ENCODE peak calls at places on chromosomes 11 and 22, in five cellular contexts. T is activated naive CD8-positive, alpha-beta T cell treated with anti-CD3 and anti-CD28 coated beads for 36 hours; K is T-helper 2 cell; V is activated gamma-delta T cell treated with anti-CD3 and anti-CD28 coated beads, Interleukin-2, amount 50 U/mL, for 16 hours; U is renal cortical epithelial cell. G is an unnamed sample.
A peak's percentile ranks its signal among the peaks of the same experiment; 100 is the strongest.

GRCh38 chr22:23279781-23280180 is 99.5 kb downstream of the BCR start:
- DNase-seq in T (no peak), K (no peak), V (no peak), U (no peak), G (peak; percentile 51)

GRCh38 chr11:2412323-2412722 is 11.8 kb downstream of the TSSC4 start:
- DNase-seq in T (no peak), K (no peak), V (no peak), U (no peak), G (no peak)

GRCh38 chr11:61955031-61955415 is 4.9 kb downstream of the BEST1 start:
- DNase-seq in T (no peak), K (no peak), V (no peak), U (peak; percentile 80), G (no peak)

GRCh38 chr11:131691558-131692041 is 321.2 kb downstream of the NTM start:
- DNase-seq in T (peak; percentile 56), K (no peak), V (no peak), U (no peak), G (peak; percentile 33)

GRCh38 chr11:71371674-71372069 is 76.5 kb downstream of the DHCR7 start:
- DNase-seq in T (no peak), K (no peak), V (no peak), U (no peak), G (no peak)

GRCh38 chr11:15969281-15969680 is 387.1 kb downstream of the SOX6 start:
- DNase-seq in T (no peak), K (no peak), V (no peak), U (peak; percentile 67), G (peak; percentile 81)

GRCh38 chr11:60870276-60870675 is 2.9 kb downstream of the ZP1 start:
- DNase-seq in T (no peak), K (peak; percentile 23), V (no peak), U (no peak), G (no peak)

GRCh38 chr11:1640076-1640946 is 10.7 kb downstream of the KRTAP5-5 start:
- DNase-seq in T (no peak), K (no peak), V (no peak), U (no peak), G (no peak)

GRCh38 chr22:17638182-17638431 is 450 bp upstream of the BCL2L13 start:
- DNase-seq in T (no peak), K (no peak), V (no peak), U (no peak), G (no peak)

GRCh38 chr11:17741487-17741886 is 6.9 kb downstream of the KCNC1 start:
- DNase-seq in T (no peak), K (no peak), V (no peak), U (no peak), G (no peak)

GRCh38 chr11:87384078-87384729 is 346.5 kb downstream of the TMEM135 start:
- DNase-seq in T (no peak), K (no peak), V (no peak), U (no peak), G (no peak)

GRCh38 chr11:2940166-2940929 is 11.1 kb upstream of the PHLDA2 start:
- DNase-seq in T (peak; percentile 48), K (no peak), V (no peak), U (peak; percentile 65), G (no peak)

GRCh38 chr11:104332110-104332509 is 168.2 kb upstream of the PDGFD start:
- DNase-seq in T (no peak), K (no peak), V (no peak), U (no peak), G (no peak)

GRCh38 chr11:111944139-111944538 is 7.0 kb downstream of the DIXDC1 start:
- DNase-seq in T (no peak), K (no peak), V (no peak), U (peak; percentile 97), G (no peak)

GRCh38 chr11:10294289-10294953 is 402 bp upstream of the SBF2 start:
- DNase-seq in T (no peak), K (no peak), V (no peak), U (peak; percentile 77), G (no peak)

GRCh38 chr11:94032725-94033124 is 11.6 kb downstream of the HEPHL1 start:
- DNase-seq in T (no peak), K (no peak), V (no peak), U (no peak), G (no peak)

GRCh38 chr11:1194977-1195689 is 27.7 kb upstream of the MUC5B start:
- DNase-seq in T (no peak), K (no peak), V (no peak), U (no peak), G (no peak)

GRCh38 chr11:130999992-131000770 is 83.9 kb upstream of the SNX19 start:
- DNase-seq in T (no peak), K (no peak), V (no peak), U (peak; percentile 93), G (peak; percentile 80)

GRCh38 chr11:120235024-120235628 is 4.8 kb upstream of the POU2F3 start:
- DNase-seq in T (peak; percentile 69), K (no peak), V (peak; percentile 11), U (peak; percentile 53), G (peak; percentile 36)

GRCh38 chr22:30344447-30345200 is 12.1 kb downstream of the SF3A1 start:
- DNase-seq in T (no peak), K (no peak), V (no peak), U (no peak), G (no peak)

GRCh38 chr22:47788461-47788860 is 1026.0 kb downstream of the TBC1D22A start:
- DNase-seq in T (no peak), K (no peak), V (no peak), U (no peak), G (no peak)

GRCh38 chr22:20055144-20055543 is 24.9 kb upstream of the DGCR8 start:
- DNase-seq in T (no peak), K (no peak), V (no peak), U (no peak), G (no peak)

GRCh38 chr22:19921544-19922081 is 20.0 kb upstream of the COMT start:
- DNase-seq in T (no peak), K (no peak), V (no peak), U (no peak), G (no peak)

GRCh38 chr11:130223291-130223971 is 63.8 kb downstream of the ST14 start:
- DNase-seq in T (no peak), K (no peak), V (no peak), U (peak; percentile 14), G (no peak)

GRCh38 chr11:120182790-120183491 is 27.9 kb upstream of the OAF start:
- DNase-seq in T (no peak), K (no peak), V (no peak), U (peak; percentile 27), G (no peak)

GRCh38 chr11:65934014-65934413 is 11.3 kb upstream of the TSGA10IP start:
- DNase-seq in T (no peak), K (no peak), V (no peak), U (no peak), G (no peak)

GRCh38 chr22:27990879-27991278 is 71.8 kb upstream of the PITPNB start:
- DNase-seq in T (no peak), K (no peak), V (no peak), U (no peak), G (no peak)

GRCh38 chr11:45100338-45100737 is 46.1 kb upstream of the PRDM11 start:
- DNase-seq in T (no peak), K (no peak), V (no peak), U (no peak), G (no peak)

GRCh38 chr22:29148036-29148435 is 57.7 kb upstream of the EMID1 start:
- DNase-seq in T (no peak), K (no peak), V (no peak), U (no peak), G (no peak)

GRCh38 chr11:10282121-10282520 is 11.9 kb downstream of the SBF2 start:
- DNase-seq in T (no peak), K (no peak), V (no peak), U (no peak), G (no peak)

GRCh38 chr11:129613076-129613475 is 202.6 kb upstream of the TMEM45B start:
- DNase-seq in T (no peak), K (no peak), V (no peak), U (no peak), G (no peak)

GRCh38 chr11:17570034-17570433 is 23.0 kb downstream of the OTOG start:
- DNase-seq in T (no peak), K (no peak), V (no peak), U (no peak), G (no peak)

GRCh38 chr11:117273550-117274289 is 17.4 kb upstream of the BACE1-AS start:
- DNase-seq in T (no peak), K (no peak), V (no peak), U (no peak), G (no peak)

GRCh38 chr11:80698646-80699045 is 1257.8 kb upstream of the TENM4 start:
- DNase-seq in T (no peak), K (no peak), V (no peak), U (no peak), G (no peak)

GRCh38 chr11:75273331-75273988 is 32.9 kb downstream of the TPBGL start:
- DNase-seq in T (no peak), K (no peak), V (no peak), U (no peak), G (no peak)

G was measured in epithelial cell of prostate.